ENCODE peak calls at places on chromosomes 13 and 19, in nine cellular contexts. One of them, this sample, is unnamed.

GRCh38 chr19:1255186-1256161 is 7.1 kb downstream of the MIDN start:
- DNase-seq in BE2C: no peak
- DNase-seq in activated T-cell treated with anti-CD3 and anti-CD28 coated beads, Interleukin-2, amount 50 U/mL, for 72 hours: no peak
- DNase-seq in HS-5: no peak
- DNase-seq in lower leg skin: no peak
- DNase-seq in stimulated activated CD4-positive, alpha-beta T cell treated with anti-CD3 and anti-CD28 coated beads, Interleukin-2, amount 100 ng/mL, for 48 hours: no peak
- DNase-seq in GM04504: no peak
- DNase-seq in left colon: peak; percentile 28
- DNase-seq in iPS DF 6.9: no peak
- DNase-seq in this sample: no peak

GRCh38 chr19:43681826-43682225 is 11.9 kb upstream of the PLAUR start:
- DNase-seq in left colon: no peak
- DNase-seq in GM04504: no peak
- DNase-seq in HS-5: no peak
- DNase-seq in iPS DF 6.9: no peak
- DNase-seq in lower leg skin: no peak
- DNase-seq in BE2C: no peak
- DNase-seq in activated T-cell treated with anti-CD3 and anti-CD28 coated beads, Interleukin-2, amount 50 U/mL, for 72 hours: no peak
- DNase-seq in stimulated activated CD4-positive, alpha-beta T cell treated with anti-CD3 and anti-CD28 coated beads, Interleukin-2, amount 100 ng/mL, for 48 hours: no peak
- DNase-seq in this sample: no peak

GRCh38 chr19:57719901-57720519 is 7.4 kb downstream of the ZNF671 start:
- DNase-seq in BE2C: no peak
- DNase-seq in activated T-cell treated with anti-CD3 and anti-CD28 coated beads, Interleukin-2, amount 50 U/mL, for 72 hours: no peak
- DNase-seq in iPS DF 6.9: no peak
- DNase-seq in lower leg skin: peak; percentile 31
- DNase-seq in stimulated activated CD4-positive, alpha-beta T cell treated with anti-CD3 and anti-CD28 coated beads, Interleukin-2, amount 100 ng/mL, for 48 hours: no peak
- DNase-seq in left colon: no peak
- DNase-seq in HS-5: no peak
- DNase-seq in GM04504: no peak
- DNase-seq in this sample: no peak

GRCh38 chr19:7294571-7295212 is 478 bp upstream of the INSR start:
- DNase-seq in lower leg skin: peak; percentile 92
- DNase-seq in left colon: peak; percentile 79
- DNase-seq in GM04504: no peak
- DNase-seq in BE2C: peak; percentile 76
- DNase-seq in HS-5: no peak
- DNase-seq in iPS DF 6.9: no peak
- DNase-seq in stimulated activated CD4-positive, alpha-beta T cell treated with anti-CD3 and anti-CD28 coated beads, Interleukin-2, amount 100 ng/mL, for 48 hours: peak; percentile 16
- DNase-seq in activated T-cell treated with anti-CD3 and anti-CD28 coated beads, Interleukin-2, amount 50 U/mL, for 72 hours: peak; percentile 37
- DNase-seq in this sample: peak; percentile 65

GRCh38 chr19:2432131-2432848 is 4.9 kb upstream of the TIMM13 start:
- DNase-seq in activated T-cell treated with anti-CD3 and anti-CD28 coated beads, Interleukin-2, amount 50 U/mL, for 72 hours: no peak
- DNase-seq in HS-5: no peak
- DNase-seq in left colon: no peak
- DNase-seq in BE2C: no peak
- DNase-seq in stimulated activated CD4-positive, alpha-beta T cell treated with anti-CD3 and anti-CD28 coated beads, Interleukin-2, amount 100 ng/mL, for 48 hours: no peak
- DNase-seq in iPS DF 6.9: no peak
- DNase-seq in lower leg skin: no peak
- DNase-seq in GM04504: no peak
- DNase-seq in this sample: no peak

GRCh38 chr19:5958851-5959122 is 19.2 kb downstream of the RANBP3 start:
- DNase-seq in GM04504: no peak
- DNase-seq in HS-5: no peak
- DNase-seq in stimulated activated CD4-positive, alpha-beta T cell treated with anti-CD3 and anti-CD28 coated beads, Interleukin-2, amount 100 ng/mL, for 48 hours: no peak
- DNase-seq in iPS DF 6.9: no peak
- DNase-seq in BE2C: no peak
- DNase-seq in left colon: no peak
- DNase-seq in lower leg skin: no peak
- DNase-seq in activated T-cell treated with anti-CD3 and anti-CD28 coated beads, Interleukin-2, amount 50 U/mL, for 72 hours: no peak
- DNase-seq in this sample: no peak

GRCh38 chr19:36093687-36094086 is 17.3 kb upstream of the OVOL3 start:
- DNase-seq in BE2C: no peak
- DNase-seq in lower leg skin: no peak
- DNase-seq in GM04504: no peak
- DNase-seq in iPS DF 6.9: no peak
- DNase-seq in left colon: no peak
- DNase-seq in activated T-cell treated with anti-CD3 and anti-CD28 coated beads, Interleukin-2, amount 50 U/mL, for 72 hours: no peak
- DNase-seq in stimulated activated CD4-positive, alpha-beta T cell treated with anti-CD3 and anti-CD28 coated beads, Interleukin-2, amount 100 ng/mL, for 48 hours: no peak
- DNase-seq in HS-5: no peak
- DNase-seq in this sample: no peak

GRCh38 chr13:111947876-111948275 is 119.1 kb upstream of the SOX1 start:
- DNase-seq in left colon: no peak
- DNase-seq in HS-5: no peak
- DNase-seq in BE2C: no peak
- DNase-seq in stimulated activated CD4-positive, alpha-beta T cell treated with anti-CD3 and anti-CD28 coated beads, Interleukin-2, amount 100 ng/mL, for 48 hours: no peak
- DNase-seq in GM04504: no peak
- DNase-seq in activated T-cell treated with anti-CD3 and anti-CD28 coated beads, Interleukin-2, amount 50 U/mL, for 72 hours: no peak
- DNase-seq in iPS DF 6.9: no peak
- DNase-seq in lower leg skin: peak; percentile 71
- DNase-seq in this sample: no peak

GRCh38 chr13:33723772-33724435 is 94.0 kb upstream of the RFC3 start:
- DNase-seq in iPS DF 6.9: peak; percentile 88
- DNase-seq in left colon: peak; percentile 76
- DNase-seq in activated T-cell treated with anti-CD3 and anti-CD28 coated beads, Interleukin-2, amount 50 U/mL, for 72 hours: peak; percentile 65
- DNase-seq in lower leg skin: peak; percentile 89
- DNase-seq in stimulated activated CD4-positive, alpha-beta T cell treated with anti-CD3 and anti-CD28 coated beads, Interleukin-2, amount 100 ng/mL, for 48 hours: peak; percentile 47
- DNase-seq in HS-5: no peak
- DNase-seq in GM04504: peak; percentile 58
- DNase-seq in BE2C: peak; percentile 78
- DNase-seq in this sample: peak; percentile 69

GRCh38 chr19:3463959-3464796 is 16.1 kb downstream of the SMIM24 start:
- DNase-seq in BE2C: no peak
- DNase-seq in left colon: no peak
- DNase-seq in iPS DF 6.9: no peak
- DNase-seq in GM04504: no peak
- DNase-seq in lower leg skin: no peak
- DNase-seq in stimulated activated CD4-positive, alpha-beta T cell treated with anti-CD3 and anti-CD28 coated beads, Interleukin-2, amount 100 ng/mL, for 48 hours: no peak
- DNase-seq in HS-5: no peak
- DNase-seq in activated T-cell treated with anti-CD3 and anti-CD28 coated beads, Interleukin-2, amount 50 U/mL, for 72 hours: no peak
- DNase-seq in this sample: no peak

GRCh38 chr13:114074671-114075315 is 57.6 kb downstream of the RASA3 start:
- DNase-seq in stimulated activated CD4-positive, alpha-beta T cell treated with anti-CD3 and anti-CD28 coated beads, Interleukin-2, amount 100 ng/mL, for 48 hours: no peak
- DNase-seq in HS-5: no peak
- DNase-seq in BE2C: no peak
- DNase-seq in iPS DF 6.9: no peak
- DNase-seq in activated T-cell treated with anti-CD3 and anti-CD28 coated beads, Interleukin-2, amount 50 U/mL, for 72 hours: no peak
- DNase-seq in GM04504: no peak
- DNase-seq in lower leg skin: peak; percentile 57
- DNase-seq in left colon: peak; percentile 3
- DNase-seq in this sample: no peak

GRCh38 chr13:24100152-24100551 is 60.4 kb upstream of the SPATA13 start:
- DNase-seq in iPS DF 6.9: no peak
- DNase-seq in GM04504: no peak
- DNase-seq in activated T-cell treated with anti-CD3 and anti-CD28 coated beads, Interleukin-2, amount 50 U/mL, for 72 hours: no peak
- DNase-seq in lower leg skin: no peak
- DNase-seq in stimulated activated CD4-positive, alpha-beta T cell treated with anti-CD3 and anti-CD28 coated beads, Interleukin-2, amount 100 ng/mL, for 48 hours: no peak
- DNase-seq in left colon: no peak
- DNase-seq in HS-5: no peak
- DNase-seq in BE2C: no peak
- DNase-seq in this sample: no peak

GRCh38 chr19:34556500-34556899 is 74.9 kb downstream of the WTIP start:
- DNase-seq in GM04504: peak; percentile 10
- DNase-seq in left colon: peak; percentile 25
- DNase-seq in lower leg skin: no peak
- DNase-seq in activated T-cell treated with anti-CD3 and anti-CD28 coated beads, Interleukin-2, amount 50 U/mL, for 72 hours: peak; percentile 33
- DNase-seq in iPS DF 6.9: peak; percentile 7
- DNase-seq in BE2C: peak; percentile 47
- DNase-seq in HS-5: peak; percentile 2
- DNase-seq in stimulated activated CD4-positive, alpha-beta T cell treated with anti-CD3 and anti-CD28 coated beads, Interleukin-2, amount 100 ng/mL, for 48 hours: peak; percentile 19
- DNase-seq in this sample: peak; percentile 56

GRCh38 chr13:40495620-40496001 is 170.8 kb downstream of the FOXO1 start:
- DNase-seq in HS-5: no peak
- DNase-seq in BE2C: no peak
- DNase-seq in left colon: no peak
- DNase-seq in iPS DF 6.9: no peak
- DNase-seq in stimulated activated CD4-positive, alpha-beta T cell treated with anti-CD3 and anti-CD28 coated beads, Interleukin-2, amount 100 ng/mL, for 48 hours: no peak
- DNase-seq in activated T-cell treated with anti-CD3 and anti-CD28 coated beads, Interleukin-2, amount 50 U/mL, for 72 hours: no peak
- DNase-seq in GM04504: no peak
- DNase-seq in lower leg skin: no peak
- DNase-seq in this sample: no peak

GRCh38 chr19:49114630-49115363 is 627 bp downstream of the LIN7B start:
- DNase-seq in stimulated activated CD4-positive, alpha-beta T cell treated with anti-CD3 and anti-CD28 coated beads, Interleukin-2, amount 100 ng/mL, for 48 hours: peak; percentile 36
- DNase-seq in GM04504: no peak
- DNase-seq in BE2C: peak; percentile 81
- DNase-seq in lower leg skin: peak; percentile 91
- DNase-seq in HS-5: no peak
- DNase-seq in activated T-cell treated with anti-CD3 and anti-CD28 coated beads, Interleukin-2, amount 50 U/mL, for 72 hours: peak; percentile 59
- DNase-seq in left colon: peak; percentile 77
- DNase-seq in iPS DF 6.9: no peak
- DNase-seq in this sample: peak; percentile 63

GRCh38 chr19:6101991-6102390 is 8.3 kb downstream of the RFX2 start:
- DNase-seq in BE2C: no peak
- DNase-seq in iPS DF 6.9: no peak
- DNase-seq in GM04504: no peak
- DNase-seq in lower leg skin: no peak
- DNase-seq in left colon: no peak
- DNase-seq in activated T-cell treated with anti-CD3 and anti-CD28 coated beads, Interleukin-2, amount 50 U/mL, for 72 hours: no peak
- DNase-seq in HS-5: no peak
- DNase-seq in stimulated activated CD4-positive, alpha-beta T cell treated with anti-CD3 and anti-CD28 coated beads, Interleukin-2, amount 100 ng/mL, for 48 hours: no peak
- DNase-seq in this sample: no peak

GRCh38 chr13:38366954-38367645 is 17.4 kb downstream of the UFM1 start:
- DNase-seq in HS-5: peak; percentile 45
- DNase-seq in left colon: no peak
- DNase-seq in BE2C: no peak
- DNase-seq in activated T-cell treated with anti-CD3 and anti-CD28 coated beads, Interleukin-2, amount 50 U/mL, for 72 hours: no peak
- DNase-seq in iPS DF 6.9: no peak
- DNase-seq in lower leg skin: no peak
- DNase-seq in stimulated activated CD4-positive, alpha-beta T cell treated with anti-CD3 and anti-CD28 coated beads, Interleukin-2, amount 100 ng/mL, for 48 hours: no peak
- DNase-seq in GM04504: no peak
- DNase-seq in this sample: no peak

GRCh38 chr19:19550972-19551861 is 13.2 kb downstream of the CILP2 start:
- DNase-seq in left colon: no peak
- DNase-seq in BE2C: peak; percentile 13
- DNase-seq in stimulated activated CD4-positive, alpha-beta T cell treated with anti-CD3 and anti-CD28 coated beads, Interleukin-2, amount 100 ng/mL, for 48 hours: no peak
- DNase-seq in iPS DF 6.9: no peak
- DNase-seq in HS-5: no peak
- DNase-seq in activated T-cell treated with anti-CD3 and anti-CD28 coated beads, Interleukin-2, amount 50 U/mL, for 72 hours: no peak
- DNase-seq in lower leg skin: no peak
- DNase-seq in GM04504: no peak
- DNase-seq in this sample: no peak

GRCh38 chr13:30079501-30079900 is 227.8 kb downstream of the KATNAL1 start:
- DNase-seq in GM04504: no peak
- DNase-seq in HS-5: no peak
- DNase-seq in stimulated activated CD4-positive, alpha-beta T cell treated with anti-CD3 and anti-CD28 coated beads, Interleukin-2, amount 100 ng/mL, for 48 hours: no peak
- DNase-seq in iPS DF 6.9: no peak
- DNase-seq in left colon: no peak
- DNase-seq in activated T-cell treated with anti-CD3 and anti-CD28 coated beads, Interleukin-2, amount 50 U/mL, for 72 hours: no peak
- DNase-seq in BE2C: no peak
- DNase-seq in lower leg skin: no peak
- DNase-seq in this sample: no peak

GRCh38 chr13:105410602-105411001 is 1124.9 kb downstream of the EFNB2 start:
- DNase-seq in activated T-cell treated with anti-CD3 and anti-CD28 coated beads, Interleukin-2, amount 50 U/mL, for 72 hours: peak; percentile 41
- DNase-seq in iPS DF 6.9: peak; percentile 57
- DNase-seq in GM04504: peak; percentile 40
- DNase-seq in stimulated activated CD4-positive, alpha-beta T cell treated with anti-CD3 and anti-CD28 coated beads, Interleukin-2, amount 100 ng/mL, for 48 hours: peak; percentile 32
- DNase-seq in HS-5: no peak
- DNase-seq in BE2C: peak; percentile 70
- DNase-seq in left colon: peak; percentile 71
- DNase-seq in lower leg skin: peak; percentile 85
- DNase-seq in this sample: peak; percentile 66

GRCh38 chr19:18373892-18374629 is 11.9 kb upstream of the GDF15 start:
- DNase-seq in left colon: peak; percentile 77
- DNase-seq in lower leg skin: peak; percentile 98
- DNase-seq in BE2C: peak; percentile 67
- DNase-seq in stimulated activated CD4-positive, alpha-beta T cell treated with anti-CD3 and anti-CD28 coated beads, Interleukin-2, amount 100 ng/mL, for 48 hours: peak; percentile 36
- DNase-seq in HS-5: peak; percentile 86
- DNase-seq in GM04504: peak; percentile 93
- DNase-seq in iPS DF 6.9: peak; percentile 93
- DNase-seq in activated T-cell treated with anti-CD3 and anti-CD28 coated beads, Interleukin-2, amount 50 U/mL, for 72 hours: peak; percentile 76
- DNase-seq in this sample: peak; percentile 99

GRCh38 chr13:49419292-49419691 is 24.6 kb downstream of the CAB39L start:
- DNase-seq in GM04504: no peak
- DNase-seq in iPS DF 6.9: no peak
- DNase-seq in stimulated activated CD4-positive, alpha-beta T cell treated with anti-CD3 and anti-CD28 coated beads, Interleukin-2, amount 100 ng/mL, for 48 hours: no peak
- DNase-seq in left colon: no peak
- DNase-seq in activated T-cell treated with anti-CD3 and anti-CD28 coated beads, Interleukin-2, amount 50 U/mL, for 72 hours: no peak
- DNase-seq in BE2C: no peak
- DNase-seq in lower leg skin: no peak
- DNase-seq in HS-5: no peak
- DNase-seq in this sample: peak; percentile 3

GRCh38 chr19:48290341-48290922 is 20.6 kb downstream of the ZNF114 start:
- DNase-seq in stimulated activated CD4-positive, alpha-beta T cell treated with anti-CD3 and anti-CD28 coated beads, Interleukin-2, amount 100 ng/mL, for 48 hours: no peak
- DNase-seq in HS-5: no peak
- DNase-seq in GM04504: no peak
- DNase-seq in BE2C: peak; percentile 58
- DNase-seq in left colon: no peak
- DNase-seq in lower leg skin: no peak
- DNase-seq in activated T-cell treated with anti-CD3 and anti-CD28 coated beads, Interleukin-2, amount 50 U/mL, for 72 hours: no peak
- DNase-seq in iPS DF 6.9: peak; percentile 54
- DNase-seq in this sample: peak; percentile 43

GRCh38 chr13:31424130-31424729 is 224.5 kb downstream of the B3GLCT start:
- DNase-seq in HS-5: peak; percentile 22
- DNase-seq in left colon: peak; percentile 81
- DNase-seq in lower leg skin: peak; percentile 93
- DNase-seq in GM04504: peak; percentile 52
- DNase-seq in BE2C: peak; percentile 83
- DNase-seq in stimulated activated CD4-positive, alpha-beta T cell treated with anti-CD3 and anti-CD28 coated beads, Interleukin-2, amount 100 ng/mL, for 48 hours: peak; percentile 51
- DNase-seq in iPS DF 6.9: peak; percentile 63
- DNase-seq in activated T-cell treated with anti-CD3 and anti-CD28 coated beads, Interleukin-2, amount 50 U/mL, for 72 hours: peak; percentile 59
- DNase-seq in this sample: peak; percentile 67

GRCh38 chr13:50167224-50167947 is 152.1 kb downstream of the KCNRG start:
- DNase-seq in lower leg skin: no peak
- DNase-seq in iPS DF 6.9: no peak
- DNase-seq in stimulated activated CD4-positive, alpha-beta T cell treated with anti-CD3 and anti-CD28 coated beads, Interleukin-2, amount 100 ng/mL, for 48 hours: no peak
- DNase-seq in HS-5: no peak
- DNase-seq in activated T-cell treated with anti-CD3 and anti-CD28 coated beads, Interleukin-2, amount 50 U/mL, for 72 hours: peak; percentile 8
- DNase-seq in left colon: no peak
- DNase-seq in GM04504: no peak
- DNase-seq in BE2C: no peak
- DNase-seq in this sample: no peak

GRCh38 chr19:45917421-45918091 is 3.0 kb upstream of the NANOS2 start:
- DNase-seq in stimulated activated CD4-positive, alpha-beta T cell treated with anti-CD3 and anti-CD28 coated beads, Interleukin-2, amount 100 ng/mL, for 48 hours: no peak
- DNase-seq in GM04504: no peak
- DNase-seq in lower leg skin: no peak
- DNase-seq in activated T-cell treated with anti-CD3 and anti-CD28 coated beads, Interleukin-2, amount 50 U/mL, for 72 hours: no peak
- DNase-seq in left colon: no peak
- DNase-seq in iPS DF 6.9: no peak
- DNase-seq in BE2C: no peak
- DNase-seq in HS-5: no peak
- DNase-seq in this sample: no peak

GRCh38 chr19:4304509-4305252 is at the start of gene FSD1:
- DNase-seq in left colon: peak; percentile 44
- DNase-seq in iPS DF 6.9: peak; percentile 64
- DNase-seq in GM04504: peak; percentile 12
- DNase-seq in stimulated activated CD4-positive, alpha-beta T cell treated with anti-CD3 and anti-CD28 coated beads, Interleukin-2, amount 100 ng/mL, for 48 hours: peak; percentile 72
- DNase-seq in BE2C: peak; percentile 92
- DNase-seq in lower leg skin: no peak
- DNase-seq in activated T-cell treated with anti-CD3 and anti-CD28 coated beads, Interleukin-2, amount 50 U/mL, for 72 hours: peak; percentile 83
- DNase-seq in HS-5: peak; percentile 18
- DNase-seq in this sample: no peak

GRCh38 chr13:23986619-23987018 is 89.3 kb upstream of the C1QTNF9B start:
- DNase-seq in lower leg skin: no peak
- DNase-seq in HS-5: peak; percentile 16
- DNase-seq in activated T-cell treated with anti-CD3 and anti-CD28 coated beads, Interleukin-2, amount 50 U/mL, for 72 hours: no peak
- DNase-seq in stimulated activated CD4-positive, alpha-beta T cell treated with anti-CD3 and anti-CD28 coated beads, Interleukin-2, amount 100 ng/mL, for 48 hours: no peak
- DNase-seq in iPS DF 6.9: no peak
- DNase-seq in BE2C: no peak
- DNase-seq in GM04504: peak; percentile 92
- DNase-seq in left colon: no peak
- DNase-seq in this sample: no peak

GRCh38 chr13:29227560-29227959 is 367.9 kb downstream of the SLC7A1 start:
- DNase-seq in left colon: no peak
- DNase-seq in iPS DF 6.9: no peak
- DNase-seq in lower leg skin: no peak
- DNase-seq in stimulated activated CD4-positive, alpha-beta T cell treated with anti-CD3 and anti-CD28 coated beads, Interleukin-2, amount 100 ng/mL, for 48 hours: no peak
- DNase-seq in BE2C: no peak
- DNase-seq in HS-5: no peak
- DNase-seq in activated T-cell treated with anti-CD3 and anti-CD28 coated beads, Interleukin-2, amount 50 U/mL, for 72 hours: no peak
- DNase-seq in GM04504: no peak
- DNase-seq in this sample: no peak

GRCh38 chr13:91468301-91468700 is 69.9 kb downstream of the GPC5 start:
- DNase-seq in iPS DF 6.9: no peak
- DNase-seq in BE2C: no peak
- DNase-seq in HS-5: peak; percentile 34
- DNase-seq in stimulated activated CD4-positive, alpha-beta T cell treated with anti-CD3 and anti-CD28 coated beads, Interleukin-2, amount 100 ng/mL, for 48 hours: no peak
- DNase-seq in left colon: no peak
- DNase-seq in GM04504: no peak
- DNase-seq in activated T-cell treated with anti-CD3 and anti-CD28 coated beads, Interleukin-2, amount 50 U/mL, for 72 hours: no peak
- DNase-seq in lower leg skin: no peak
- DNase-seq in this sample: peak; percentile 28

GRCh38 chr19:8334458-8335342 is 8.4 kb downstream of the KANK3 start:
- DNase-seq in lower leg skin: no peak
- DNase-seq in stimulated activated CD4-positive, alpha-beta T cell treated with anti-CD3 and anti-CD28 coated beads, Interleukin-2, amount 100 ng/mL, for 48 hours: no peak
- DNase-seq in BE2C: peak; percentile 73
- DNase-seq in iPS DF 6.9: no peak
- DNase-seq in activated T-cell treated with anti-CD3 and anti-CD28 coated beads, Interleukin-2, amount 50 U/mL, for 72 hours: peak; percentile 64
- DNase-seq in GM04504: no peak
- DNase-seq in left colon: peak; percentile 69
- DNase-seq in HS-5: no peak
- DNase-seq in this sample: peak; percentile 88

This sample was measured in MG63.